ENCODE peak calls at places on chromosome 12, in five cellular contexts. Y is neuronal stem cell; E is stimulated activated CD8-positive, alpha-beta memory T cell treated with anti-CD3 and anti-CD28 coated beads, Interleukin-4, amount 100 ng/mL, for 4 hours; P is sciatic nerve; X is fibroblast of mammary gland. U is an unnamed sample.

GRCh38 chr12:53230971-53231858 is 794 bp downstream of the RARG start:
- DNase-seq in Y (no peak), E (no peak), P (no peak), X (no peak), U (no peak)

GRCh38 chr12:120290541-120291312 is 976 bp downstream of the RNU4-2 start:
- DNase-seq in Y (no peak), E (no peak), P (no peak), X (peak; percentile 2), U (no peak)

GRCh38 chr12:115088995-115089841 is 405.2 kb upstream of the TBX3 start:
- DNase-seq in Y (no peak), E (no peak), P (no peak), X (no peak), U (no peak)

GRCh38 chr12:5623411-5623810 is 191.5 kb downstream of the NTF3 start:
- DNase-seq in Y (no peak), E (no peak), P (no peak), X (no peak), U (no peak)

GRCh38 chr12:82412246-82412645 is 53.9 kb downstream of the METTL25 start:
- DNase-seq in Y (no peak), E (no peak), P (no peak), X (no peak), U (no peak)

GRCh38 chr12:90908465-90908864 is 46.5 kb downstream of the CCER1 start:
- DNase-seq in Y (no peak), E (no peak), P (no peak), X (peak; percentile 87), U (no peak)

GRCh38 chr12:104866286-104866685 is 91.8 kb downstream of the SLC41A2 start:
- DNase-seq in Y (no peak), E (no peak), P (no peak), X (peak; percentile 81), U (no peak)

GRCh38 chr12:102342281-102343006 is 137.9 kb downstream of the IGF1 start:
- DNase-seq in Y (no peak), E (no peak), P (no peak), X (no peak), U (no peak)

GRCh38 chr12:102067574-102068258 is 5.9 kb upstream of the WASHC3 start:
- DNase-seq in Y (no peak), E (no peak), P (no peak), X (peak; percentile 86), U (no peak)

GRCh38 chr12:130139971-130140547 is 22.2 kb upstream of the FZD10 start:
- DNase-seq in Y (no peak), E (no peak), P (no peak), X (no peak), U (no peak)

GRCh38 chr12:20109667-20110066 is 258.7 kb upstream of the PDE3A start:
- DNase-seq in Y (no peak), E (no peak), P (no peak), X (no peak), U (no peak)

GRCh38 chr12:8035440-8036010 is 3.0 kb downstream of the FOXJ2 start:
- DNase-seq in Y (no peak), E (no peak), P (no peak), X (peak; percentile 27), U (no peak)

GRCh38 chr12:122834229-122834920 is 882 bp upstream of the HIP1R start:
- DNase-seq in Y (peak; percentile 88), E (no peak), P (peak; percentile 62), X (peak; percentile 58), U (peak; percentile 73)

GRCh38 chr12:49165114-49165513 is 23.8 kb downstream of the TUBA1A start:
- DNase-seq in Y (no peak), E (no peak), P (no peak), X (no peak), U (no peak)

GRCh38 chr12:95763809-95764253 is 26.7 kb downstream of the NTN4 start:
- DNase-seq in Y (no peak), E (no peak), P (no peak), X (peak; percentile 86), U (peak; percentile 30)

GRCh38 chr12:46386360-46386867 is 13.8 kb upstream of the SLC38A2 start:
- DNase-seq in Y (no peak), E (no peak), P (no peak), X (peak; percentile 99), U (peak; percentile 80)

GRCh38 chr12:57476162-57476992 is 3.3 kb downstream of the ARHGAP9 start:
- DNase-seq in Y (no peak), E (peak; percentile 54), P (no peak), X (no peak), U (no peak)

GRCh38 chr12:108838194-108839010 is 19.0 kb downstream of the SSH1 start:
- DNase-seq in Y (no peak), E (peak; percentile 68), P (peak; percentile 82), X (peak; percentile 100), U (peak; percentile 80)

GRCh38 chr12:108333898-108334699 is 5.0 kb downstream of the CMKLR1 start:
- DNase-seq in Y (no peak), E (no peak), P (no peak), X (peak; percentile 57), U (peak; percentile 72)

GRCh38 chr12:55929306-55929791 is 1.6 kb upstream of the DGKA start:
- DNase-seq in Y (no peak), E (peak; percentile 75), P (no peak), X (no peak), U (no peak)

GRCh38 chr12:106128526-106129430 is 10.0 kb downstream of the NUAK1 start:
- DNase-seq in Y (no peak), E (no peak), P (no peak), X (no peak), U (no peak)

GRCh38 chr12:112735296-112735695 is 56.3 kb upstream of the RPH3A start:
- DNase-seq in Y (no peak), E (no peak), P (no peak), X (no peak), U (no peak)

GRCh38 chr12:56836317-56836716 is 73.2 kb downstream of the HSD17B6 start:
- DNase-seq in Y (no peak), E (no peak), P (no peak), X (peak; percentile 48), U (peak; percentile 41)